ENCODE peak calls at places on chromosomes 2 and 18, in seven cellular contexts. X, Z, O, U, F, D and G are unnamed samples.

GRCh38 chr2:73984922-73985317 is 210 bp downstream of the TET3 start:
- DNase-seq in D (peak; percentile 61), U (peak; percentile 61), Z (no peak), F (peak; percentile 75), O (no peak), X (peak; percentile 76), G (no peak)

GRCh38 chr2:40147360-40147759 is 304.5 kb downstream of the SLC8A1 start:
- DNase-seq in O (no peak), D (no peak), X (no peak), Z (no peak), U (no peak), F (no peak), G (no peak)

GRCh38 chr18:31610841-31611240 is 19.2 kb downstream of the TTR start:
- DNase-seq in X (no peak), O (peak; percentile 59), D (peak; percentile 28), F (peak; percentile 42), U (peak; percentile 23), Z (no peak), G (no peak)

GRCh38 chr2:204315236-204315662 is 230.0 kb upstream of the PARD3B start:
- DNase-seq in F (peak; percentile 13), O (no peak), D (no peak), U (no peak), Z (peak; percentile 32), X (peak; percentile 76), G (no peak)

GRCh38 chr2:197498937-197499593 is 575 bp downstream of the HSPD1 start:
- DNase-seq in Z (peak; percentile 42), F (peak; percentile 76), U (peak; percentile 72), O (no peak), D (peak; percentile 71), X (peak; percentile 85), G (peak; percentile 80)

GRCh38 chr2:238754259-238754658 is 93.6 kb upstream of the TWIST2 start:
- DNase-seq in X (no peak), Z (no peak), U (no peak), O (no peak), F (no peak), D (no peak), G (no peak)

GRCh38 chr2:48496867-48497266 is 33.1 kb upstream of the STON1 start:
- DNase-seq in F (no peak), U (no peak), Z (peak; percentile 82), O (no peak), X (no peak), D (no peak), G (no peak)

GRCh38 chr2:152743004-152743403 is 24.6 kb downstream of the ARL6IP6 start:
- DNase-seq in X (no peak), O (no peak), U (no peak), Z (no peak), F (no peak), D (no peak), G (no peak)

GRCh38 chr18:12336887-12337286 is 28.8 kb downstream of the TUBB6 start:
- DNase-seq in U (no peak), O (no peak), X (no peak), Z (peak; percentile 67), D (no peak), F (no peak), G (no peak)

GRCh38 chr2:161379740-161380139 is 36.4 kb upstream of the TBR1 start:
- DNase-seq in F (no peak), O (no peak), Z (no peak), U (no peak), X (no peak), D (peak; percentile 76), G (no peak)

GRCh38 chr2:239383036-239383795 is 17.6 kb downstream of the HDAC4 start:
- DNase-seq in F (no peak), U (no peak), Z (no peak), X (peak; percentile 48), D (peak; percentile 12), O (no peak), G (no peak)

GRCh38 chr2:20452551-20452950 is 5.7 kb downstream of the RHOB start:
- DNase-seq in F (no peak), O (no peak), X (peak; percentile 82), D (no peak), U (peak; percentile 12), Z (peak; percentile 39), G (peak; percentile 72)

DNA sequence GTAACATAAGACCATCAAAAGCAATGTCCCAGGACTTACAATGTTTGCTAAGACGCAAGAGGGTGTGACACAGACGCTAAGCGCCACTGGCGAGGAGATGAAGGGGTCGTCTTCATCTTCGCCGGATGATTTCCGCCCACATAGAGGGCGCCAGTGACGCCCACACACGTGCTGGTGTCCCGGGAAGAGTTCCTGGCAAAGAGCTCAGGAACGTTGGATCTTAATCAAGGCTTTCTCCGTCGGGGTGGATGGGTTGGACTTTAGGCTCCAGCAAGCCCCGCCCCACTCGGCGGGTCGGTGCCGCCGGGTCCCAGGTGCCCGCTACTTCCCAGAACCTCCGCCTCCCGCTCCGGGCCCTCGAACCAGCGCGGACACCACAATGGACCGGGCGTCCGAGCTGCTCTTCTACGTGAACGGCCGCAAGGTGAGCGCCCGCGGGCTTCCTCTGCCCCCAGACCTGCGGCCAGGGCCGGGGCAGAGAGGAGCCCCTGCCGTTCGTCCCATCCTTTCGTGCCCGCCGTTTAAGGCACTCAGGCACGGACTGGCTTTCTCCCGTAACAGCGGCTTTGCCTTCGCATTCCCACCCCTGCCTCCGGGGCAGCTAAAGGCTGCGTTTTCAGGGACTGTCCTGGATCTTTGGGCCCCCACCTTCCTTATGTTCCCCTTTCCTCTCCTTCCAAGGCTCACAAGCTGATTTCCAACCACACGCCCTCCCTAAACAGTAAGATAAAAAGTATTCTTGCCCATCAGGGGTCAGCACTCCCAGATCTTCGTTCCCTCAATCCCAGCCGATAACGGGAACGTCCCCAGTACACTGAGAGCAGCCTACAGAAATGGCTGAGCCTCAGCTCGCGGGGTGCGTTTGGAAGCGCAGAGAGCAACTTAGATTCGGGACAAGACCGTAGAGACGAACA is at the start of gene AOX1:
- DNase-seq in Z (peak; percentile 45), F (peak; percentile 47), D (peak; percentile 53), U (peak; percentile 79), O (peak; percentile 68), X (peak; percentile 90), G (peak; percentile 89)
- TF ChIP-seq POLR2A in Z (no peak), F (no peak), D (no peak), U (peak; percentile 75), O (peak; percentile 68), X (no peak), G (peak; percentile 19)

GRCh38 chr2:241508240-241508509 is 209 bp downstream of the STK25 start:
- DNase-seq in Z (no peak), U (no peak), X (no peak), D (no peak), O (no peak), F (no peak), G (no peak)

GRCh38 chr2:241509408-241509784 is 1.0 kb upstream of the STK25 start:
- DNase-seq in Z (no peak), U (no peak), X (no peak), F (no peak), O (no peak), D (no peak), G (no peak)

GRCh38 chr2:241506793-241507429 is 1.5 kb downstream of the STK25 start:
- DNase-seq in F (no peak), Z (no peak), X (no peak), O (no peak), U (no peak), D (no peak), G (no peak)

GRCh38 chr2:241507430-241508239 is 749 bp downstream of the STK25 start:
- DNase-seq in D (peak; percentile 63), U (peak; percentile 61), O (no peak), Z (peak; percentile 33), F (peak; percentile 39), X (no peak), G (no peak)

GRCh38 chr2:241508510-241509407 is at the start of gene STK25:
- DNase-seq in X (peak; percentile 99), O (peak; percentile 96), F (peak; percentile 98), D (peak; percentile 99), U (peak; percentile 97), Z (peak; percentile 98), G (peak; percentile 98)
- TF ChIP-seq POLR2A in X (peak; percentile 29), O (no peak), F (peak; percentile 65), D (no peak), U (peak; percentile 71), Z (peak; percentile 51), G (peak; percentile 42)

DNA sequence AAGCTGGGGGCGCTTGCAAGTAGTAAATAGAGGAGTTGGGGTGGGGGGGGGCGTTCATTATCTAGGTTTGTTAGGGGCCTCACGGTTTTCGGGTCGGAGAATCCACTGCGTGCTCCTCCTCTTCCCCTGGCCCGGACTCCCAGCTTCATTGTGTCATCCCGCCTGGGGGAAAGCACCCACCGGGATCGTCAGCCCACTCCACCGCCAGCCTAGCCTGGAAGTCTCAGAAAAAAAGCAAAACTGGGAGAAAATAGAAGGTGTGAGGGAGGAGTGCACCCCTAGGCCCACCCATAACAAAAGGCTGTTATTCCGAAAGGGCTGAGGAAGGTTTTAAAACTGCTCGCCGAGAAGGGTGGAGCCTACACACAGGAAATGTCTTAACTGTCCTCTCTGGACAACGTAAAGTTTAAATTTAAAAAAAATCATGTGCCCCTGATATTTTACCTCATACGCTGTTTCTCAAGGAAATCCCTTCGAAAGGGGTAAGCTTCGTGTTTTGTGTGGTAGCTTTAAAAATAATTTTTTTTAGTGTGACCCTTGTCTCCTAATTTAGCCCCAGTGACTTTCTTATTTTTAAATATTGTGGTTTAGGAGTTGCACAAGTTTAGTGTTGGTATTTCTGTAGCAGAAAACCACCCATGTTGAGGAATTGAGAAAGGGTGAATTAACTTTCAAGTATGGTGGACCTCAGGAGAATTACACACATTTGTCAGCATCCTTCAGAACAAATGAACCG is 104.2 kb downstream of the SPTBN1 start:
- DNase-seq in F (peak; percentile 69), U (no peak), X (peak; percentile 87), D (no peak), Z (peak; percentile 59), O (no peak), G (no peak)
- TF ChIP-seq POLR2A in F (peak; percentile 76), U (peak; percentile 46), X (no peak), D (no peak), Z (peak; percentile 28), O (no peak), G (no peak)

GRCh38 chr18:24271381-24272331 is 126.0 kb downstream of the OSBPL1A start:
- DNase-seq in O (peak; percentile 66), D (peak; percentile 86), X (peak; percentile 87), Z (peak; percentile 72), F (peak; percentile 73), U (peak; percentile 76), G (peak; percentile 84)
- TF ChIP-seq POLR2A in O (peak; percentile 58), D (no peak), X (no peak), Z (no peak), F (peak; percentile 53), U (peak; percentile 52), G (no peak)